ENCODE peak calls at places on chromosomes 16 and 17, in four cellular contexts. Z, F, T and H are unnamed samples.

GRCh38 chr16:48091077-48091476 is 64.7 kb downstream of the ABCC12 start:
- DNase-seq in Z (no peak), F (no peak), T (no peak), H (no peak)

GRCh38 chr16:75027520-75028300 is 28.9 kb downstream of the ZNRF1 start:
- DNase-seq in Z (no peak), F (no peak), T (no peak), H (no peak)

GRCh38 chr16:54165174-54165911 is 121.2 kb downstream of the IRX3 start:
- DNase-seq in T (peak), F (no peak), Z (no peak), H (no peak)

GRCh38 chr17:17042851-17043667 is 802 bp downstream of the MPRIP start:
- DNase-seq in F (no peak), T (no peak), Z (no peak), H (no peak)

GRCh38 chr17:82440991-82441627 is 9.4 kb downstream of the CYBC1 start:
- DNase-seq in T (no peak), Z (no peak), F (no peak), H (no peak)

GRCh38 chr16:50812876-50813466 is 71.1 kb downstream of the CYLD start:
- DNase-seq in T (no peak), Z (no peak), F (no peak), H (no peak)

GRCh38 chr17:73510981-73511442 is 133.2 kb downstream of the SDK2 start:
- DNase-seq in T (no peak), F (no peak), Z (no peak), H (no peak)

GRCh38 chr17:50272711-50273653 is 1.3 kb upstream of the TMEM92 start:
- DNase-seq in T (no peak), Z (no peak), F (peak), H (peak)

GRCh38 chr16:72787519-72788268 is 260.2 kb downstream of the ZFHX3 start:
- DNase-seq in T (no peak), F (no peak), Z (peak), H (no peak)

GRCh38 chr17:29155235-29155965 is 24.8 kb downstream of the MYO18A start:
- DNase-seq in F (peak), T (peak), Z (no peak), H (no peak)

GRCh38 chr17:65683428-65683827 is 122.0 kb upstream of the AXIN2 start:
- DNase-seq in F (no peak), T (no peak), Z (no peak), H (no peak)

GRCh38 chr17:65674246-65675045 is 113.0 kb upstream of the AXIN2 start:
- DNase-seq in T (no peak), Z (no peak), F (no peak), H (no peak)

GRCh38 chr17:65678534-65678933 is 117.1 kb upstream of the AXIN2 start:
- DNase-seq in Z (no peak), F (no peak), T (no peak), H (no peak)

GRCh38 chr17:65677932-65678331 is 116.5 kb upstream of the AXIN2 start:
- DNase-seq in F (no peak), T (peak), Z (no peak), H (no peak)
- TF ChIP-seq TARDBP in F (no peak), T (no peak), Z (no peak), H (no peak)

GRCh38 chr16:76265434-76266045 is 11.7 kb upstream of the CNTNAP4 start:
- DNase-seq in T (peak), Z (no peak), F (peak), H (peak)
- TF ChIP-seq TARDBP in T (no peak), Z (no peak), F (no peak), H (no peak)

GRCh38 chr16:76653390-76654026 is 376.3 kb downstream of the CNTNAP4 start:
- DNase-seq in Z (peak), F (peak), T (peak), H (peak)
- TF ChIP-seq TARDBP in Z (no peak), F (no peak), T (no peak), H (no peak)

GRCh38 chr16:57000271-57001025 is 11.1 kb downstream of the NLRC5 start:
- DNase-seq in F (no peak), T (no peak), Z (peak), H (no peak)

GRCh38 chr16:57001026-57001669 is 11.8 kb downstream of the NLRC5 start:
- DNase-seq in T (no peak), F (no peak), Z (no peak), H (no peak)

GRCh38 chr16:56998352-56998751 is 9.0 kb downstream of the NLRC5 start:
- DNase-seq in Z (no peak), T (no peak), F (no peak), H (no peak)

GRCh38 chr16:56998861-56999260 is 9.5 kb downstream of the NLRC5 start:
- DNase-seq in Z (no peak), T (no peak), F (no peak), H (no peak)

GRCh38 chr16:56999409-57000270 is 10.3 kb downstream of the NLRC5 start:
- DNase-seq in F (no peak), Z (no peak), T (no peak), H (no peak)
- TF ChIP-seq TARDBP in F (no peak), Z (no peak), T (no peak), H (no peak)

GRCh38 chr16:89996178-89996489 is 23.1 kb downstream of the DBNDD1 start:
- DNase-seq in T (no peak), F (no peak), Z (no peak), H (no peak)

GRCh38 chr16:90001761-90002503 is 17.3 kb downstream of the DBNDD1 start:
- DNase-seq in T (no peak), F (no peak), Z (no peak), H (no peak)

GRCh38 chr16:90000733-90001427 is 18.4 kb downstream of the DBNDD1 start:
- DNase-seq in T (no peak), F (no peak), Z (no peak), H (no peak)

GRCh38 chr16:90002759-90003158 is 16.5 kb downstream of the DBNDD1 start:
- DNase-seq in F (no peak), Z (no peak), T (no peak), H (no peak)

GRCh38 chr16:89999831-90000574 is 19.3 kb downstream of the DBNDD1 start:
- DNase-seq in F (no peak), T (no peak), Z (no peak), H (no peak)
- TF ChIP-seq TARDBP in F (no peak), T (no peak), Z (no peak), H (no peak)

GRCh38 chr16:31009120-31009519 is 1.3 kb downstream of the STX1B start:
- DNase-seq in Z (no peak), T (no peak), F (no peak), H (no peak)

GRCh38 chr16:31009894-31010293 is 544 bp downstream of the STX1B start:
- DNase-seq in F (no peak), Z (no peak), T (no peak), H (no peak)

GRCh38 chr16:31007684-31008083 is 2.8 kb downstream of the STX1B start:
- DNase-seq in Z (no peak), F (no peak), T (no peak), H (no peak)

GRCh38 chr16:31006589-31006988 is 3.8 kb downstream of the STX1B start:
- DNase-seq in T (no peak), Z (no peak), F (no peak), H (no peak)

DNA sequence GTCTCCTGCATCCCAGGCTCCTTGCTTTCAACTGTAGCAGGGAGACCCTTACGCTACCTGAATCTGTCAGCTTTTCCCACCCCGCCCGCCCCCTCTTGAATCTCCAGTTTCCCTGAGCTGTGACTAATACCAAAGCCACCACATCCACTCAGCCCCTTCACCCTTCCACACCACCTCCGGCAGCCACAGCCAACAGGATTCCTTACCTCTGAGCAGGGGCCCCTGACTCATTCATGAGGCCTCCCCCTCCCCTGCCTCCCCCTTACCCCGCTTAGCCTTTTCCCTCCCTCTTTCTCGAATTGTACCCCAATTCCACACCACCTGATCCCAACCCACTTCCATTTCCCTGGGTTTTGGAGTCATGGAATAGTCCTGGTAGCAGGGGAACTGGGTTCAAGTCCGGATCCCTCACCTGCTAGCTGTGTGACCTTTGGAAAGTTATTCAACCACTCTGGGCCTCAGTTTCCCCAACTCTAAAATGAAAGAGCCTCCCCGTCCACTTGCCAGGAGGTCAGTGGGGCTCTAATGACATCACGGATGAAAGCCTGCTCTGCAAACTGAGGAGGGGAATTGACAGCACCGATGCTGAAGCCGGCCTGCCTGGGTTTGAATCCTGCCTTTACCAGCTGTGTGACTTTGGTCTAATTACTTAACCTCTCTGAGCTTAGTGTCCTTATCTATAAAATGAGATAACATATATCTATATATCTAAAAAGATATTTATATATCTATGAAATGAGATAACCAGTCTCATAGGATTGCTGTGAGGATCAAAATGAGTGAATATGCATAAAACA is 2.1 kb downstream of the STX1B start:
- DNase-seq in T (no peak), Z (no peak), F (no peak), H (no peak)
- TF ChIP-seq TARDBP in T (no peak), Z (no peak), F (no peak), H (no peak)

GRCh38 chr17:47735536-47736011 is 2.5 kb downstream of the TBX21 start:
- DNase-seq in Z (peak), F (no peak), T (no peak), H (no peak)

GRCh38 chr17:47732399-47733046 is 513 bp upstream of the TBX21 start:
- DNase-seq in T (no peak), F (no peak), Z (no peak), H (no peak)

GRCh38 chr17:47733047-47733413 is at the start of gene TBX21:
- DNase-seq in Z (no peak), F (peak), T (peak), H (peak)

GRCh38 chr17:47735139-47735464 is 2.1 kb downstream of the TBX21 start:
- DNase-seq in T (no peak), F (no peak), Z (no peak), H (no peak)

DNA sequence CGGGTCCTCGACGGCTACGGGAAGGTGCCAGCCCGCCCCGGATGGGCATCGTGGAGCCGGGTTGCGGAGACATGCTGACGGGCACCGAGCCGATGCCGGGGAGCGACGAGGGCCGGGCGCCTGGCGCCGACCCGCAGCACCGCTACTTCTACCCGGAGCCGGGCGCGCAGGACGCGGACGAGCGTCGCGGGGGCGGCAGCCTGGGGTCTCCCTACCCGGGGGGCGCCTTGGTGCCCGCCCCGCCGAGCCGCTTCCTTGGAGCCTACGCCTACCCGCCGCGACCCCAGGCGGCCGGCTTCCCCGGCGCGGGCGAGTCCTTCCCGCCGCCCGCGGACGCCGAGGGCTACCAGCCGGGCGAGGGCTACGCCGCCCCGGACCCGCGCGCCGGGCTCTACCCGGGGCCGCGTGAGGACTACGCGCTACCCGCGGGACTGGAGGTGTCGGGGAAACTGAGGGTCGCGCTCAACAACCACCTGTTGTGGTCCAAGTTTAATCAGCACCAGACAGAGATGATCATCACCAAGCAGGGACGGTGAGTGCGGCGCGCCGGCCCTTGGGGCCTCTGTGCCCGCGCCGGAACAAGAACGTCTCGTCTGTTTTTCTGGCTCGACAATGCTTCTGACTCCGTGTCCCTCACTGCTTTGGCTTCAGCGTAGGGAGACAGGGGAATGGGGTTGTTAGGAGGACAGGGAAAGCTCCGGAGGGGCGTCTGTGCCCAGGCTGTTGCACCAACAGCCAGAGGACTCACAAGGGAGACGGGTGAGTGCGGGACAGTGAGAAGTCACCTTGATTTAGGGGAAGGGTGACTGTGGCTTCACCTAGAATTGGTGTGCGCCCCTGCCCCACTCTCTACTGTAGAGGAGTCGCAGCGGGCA is 615 bp downstream of the TBX21 start:
- DNase-seq in F (no peak), T (no peak), Z (no peak), H (no peak)
- TF ChIP-seq TARDBP in F (no peak), T (no peak), Z (no peak), H (no peak)

GRCh38 chr16:372584-372983 is 2.2 kb upstream of the MRPL28 start:
- DNase-seq in F (no peak), T (no peak), Z (no peak), H (no peak)

GRCh38 chr16:373020-373598 is 2.8 kb upstream of the MRPL28 start:
- DNase-seq in F (no peak), Z (no peak), T (no peak), H (no peak)

GRCh38 chr16:370443-370842 is at the start of gene MRPL28:
- DNase-seq in T (peak), Z (peak), F (peak), H (peak)

GRCh38 chr16:370980-371728 is 816 bp upstream of the MRPL28 start:
- DNase-seq in T (no peak), F (no peak), Z (no peak), H (no peak)

GRCh38 chr16:371729-372521 is 1.6 kb upstream of the MRPL28 start:
- DNase-seq in F (no peak), Z (no peak), T (no peak), H (no peak)
- TF ChIP-seq TARDBP in F (no peak), Z (no peak), T (no peak), H (no peak)